ENCODE peak calls at places on chromosomes 13 and 19, in four cellular contexts. X, F, J and A are unnamed samples.

GRCh38 chr13:43755844-43756243 is 30.9 kb downstream of the ENOX1 start:
- DNase-seq in X (no peak), F (no peak), J (no peak), A (no peak)

GRCh38 chr13:41696163-41697003 is 239.0 kb downstream of the RGCC start:
- DNase-seq in X (no peak), F (peak; percentile 2), J (peak; percentile 61), A (peak; percentile 32)

GRCh38 chr13:109955598-109955997 is 169.2 kb upstream of the IRS2 start:
- DNase-seq in X (no peak), F (peak; percentile 3), J (no peak), A (no peak)

GRCh38 chr19:3575260-3575741 is 2.6 kb downstream of the HMG20B start:
- DNase-seq in X (no peak), F (peak; percentile 55), J (no peak), A (no peak)

GRCh38 chr13:112112534-112113276 is 45.8 kb downstream of the SOX1 start:
- DNase-seq in X (no peak), F (no peak), J (no peak), A (no peak)

GRCh38 chr13:70310720-70311119 is 202.5 kb upstream of the KLHL1 start:
- DNase-seq in X (no peak), F (peak; percentile 58), J (peak; percentile 26), A (peak; percentile 15)

GRCh38 chr13:84400711-84401110 is 518.4 kb upstream of the SLITRK1 start:
- DNase-seq in X (no peak), F (no peak), J (no peak), A (no peak)

GRCh38 chr19:31316201-31316951 is 32.9 kb downstream of the TSHZ3 start:
- DNase-seq in X (no peak), F (no peak), J (no peak), A (peak; percentile 54)

GRCh38 chr13:109159650-109160309 is 530.4 kb downstream of the MYO16 start:
- DNase-seq in X (no peak), F (no peak), J (no peak), A (no peak)

GRCh38 chr13:102597029-102598015 is 536 bp downstream of the TPP2 start:
- DNase-seq in X (no peak), F (no peak), J (no peak), A (no peak)

GRCh38 chr19:39223703-39224279 is 19.7 kb upstream of the SYCN start:
- DNase-seq in X (no peak), F (no peak), J (no peak), A (no peak)

GRCh38 chr19:16400911-16401675 is 70.7 kb downstream of the EPS15L1 start:
- DNase-seq in X (no peak), F (no peak), J (no peak), A (no peak)

GRCh38 chr13:110416131-110416584 is 109.1 kb downstream of the COL4A2 start:
- DNase-seq in X (no peak), F (no peak), J (no peak), A (no peak)

GRCh38 chr13:59745395-59745788 is 418.3 kb downstream of the DIAPH3 start:
- DNase-seq in X (no peak), F (peak; percentile 25), J (no peak), A (no peak)

GRCh38 chr13:48533207-48533499 is 273 bp upstream of the RCBTB2 start:
- DNase-seq in X (no peak), F (no peak), J (no peak), A (no peak)

DNA sequence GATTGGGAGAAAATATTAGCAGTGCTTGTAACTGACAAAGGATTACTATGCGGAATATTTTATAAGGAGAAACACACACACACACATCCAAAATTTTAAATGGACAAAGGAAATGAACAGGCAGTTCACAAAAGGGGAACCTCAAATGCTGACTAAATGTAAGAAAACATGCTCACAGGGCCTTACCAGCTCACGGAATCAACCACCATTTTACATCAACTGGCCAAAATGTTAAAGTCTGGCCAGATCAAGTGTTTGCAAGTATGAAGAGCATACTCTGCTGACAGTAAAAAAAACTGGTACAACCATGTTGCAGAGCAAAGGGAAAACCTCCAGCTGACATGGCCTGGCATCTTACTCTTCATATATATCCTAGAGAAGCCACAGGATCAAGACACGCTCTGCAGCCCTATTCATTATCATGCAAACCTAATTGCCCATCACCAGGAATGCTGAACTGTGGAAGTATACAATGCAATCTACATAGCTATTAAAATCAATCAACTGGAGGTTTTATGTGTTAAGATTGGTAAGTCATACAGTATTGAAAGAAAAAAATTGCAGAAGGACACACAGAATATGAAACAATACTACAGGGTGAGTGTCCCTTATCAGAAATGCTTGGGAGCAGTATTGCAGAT is 124.4 kb downstream of the RNF17 start:
- DNase-seq in X (peak; percentile 45), F (no peak), J (no peak), A (no peak)
- TF ChIP-seq YY1 in X (peak; percentile 74), F (no peak), J (no peak), A (no peak)

GRCh38 chr13:98556968-98557591 is 19.8 kb downstream of the STK24 start:
- DNase-seq in X (no peak), F (no peak), J (no peak), A (no peak)
- H3K9ac ChIP-seq in X (no peak overlapping the region), F (no peak overlapping the region), J (no peak overlapping the region), A (no peak overlapping the region)

DNA sequence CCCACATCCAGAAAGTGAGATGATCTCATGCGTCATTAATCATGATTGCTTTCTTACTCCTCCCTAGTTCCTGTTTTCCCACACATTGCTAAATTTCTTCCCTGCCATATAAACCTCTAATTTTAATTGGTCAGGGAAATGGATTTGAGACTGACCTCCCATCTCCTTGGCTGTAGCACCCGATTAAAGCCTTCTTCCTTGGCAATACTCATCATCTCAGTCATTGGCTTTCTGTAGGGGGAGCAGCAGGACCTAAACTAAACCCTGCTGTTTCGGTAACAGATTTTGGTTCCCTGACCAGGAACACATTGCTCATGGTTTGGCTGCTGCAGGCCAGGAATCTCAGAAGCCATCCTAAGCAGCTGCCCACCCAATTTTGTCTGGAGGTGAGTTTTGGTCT is 61.7 kb downstream of the SPRYD7 start:
- DNase-seq in X (no peak), F (no peak), J (no peak), A (no peak)
- H3K4me3 ChIP-seq in X (no peak overlapping the region), F (no peak overlapping the region), J (no peak overlapping the region), A (no peak overlapping the region)

DNA sequence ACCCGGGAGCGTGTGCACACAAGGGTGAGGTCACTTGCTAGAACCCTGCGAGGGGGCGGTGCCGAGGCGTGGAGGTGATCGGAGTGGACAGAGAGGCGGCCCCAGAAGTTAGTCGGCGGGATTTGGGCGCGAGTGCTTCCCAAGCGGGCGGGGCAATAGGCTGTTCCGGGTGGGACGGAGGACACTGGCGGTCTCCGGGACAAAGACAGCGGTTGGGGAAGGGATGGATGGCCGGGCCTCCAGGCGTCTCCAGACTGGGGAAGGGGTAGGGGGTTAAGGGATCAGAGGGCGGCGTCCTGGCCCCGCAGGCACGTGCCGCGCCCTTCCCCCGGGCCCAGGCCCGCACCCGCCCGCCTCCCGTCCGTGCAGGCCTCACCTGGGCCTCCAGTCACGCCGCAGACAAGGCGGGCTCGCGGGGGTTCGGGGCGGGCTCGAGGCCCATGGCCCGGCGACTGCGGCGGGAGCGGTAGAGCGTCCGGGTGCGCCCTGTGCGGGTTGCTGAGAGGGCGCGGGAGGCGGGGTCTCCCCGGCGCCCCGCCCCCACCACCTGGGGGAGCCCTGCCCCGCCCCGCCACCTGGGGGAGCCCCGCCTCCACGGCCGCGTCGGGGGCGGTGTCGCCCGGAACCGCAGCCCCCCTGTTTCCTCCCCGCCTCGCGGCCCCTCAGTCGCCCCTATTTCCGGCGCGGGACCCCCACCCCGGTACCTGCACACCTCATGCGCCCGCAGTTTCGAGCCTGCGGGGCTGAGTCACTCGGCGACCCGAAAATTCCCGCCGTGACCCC is at the start of gene LPAR2:
- DNase-seq in X (no peak), F (no peak), J (peak; percentile 24), A (no peak)
- TF ChIP-seq YY1 in X (no peak), F (no peak), J (no peak), A (no peak)

GRCh38 chr19:17504030-17504429 is 7.4 kb upstream of the PGLS start:
- DNase-seq in X (no peak), F (no peak), J (no peak), A (no peak)
- H3K9ac ChIP-seq in X (no peak overlapping the region), F (no peak overlapping the region), J (no peak overlapping the region), A (no peak overlapping the region)

DNA sequence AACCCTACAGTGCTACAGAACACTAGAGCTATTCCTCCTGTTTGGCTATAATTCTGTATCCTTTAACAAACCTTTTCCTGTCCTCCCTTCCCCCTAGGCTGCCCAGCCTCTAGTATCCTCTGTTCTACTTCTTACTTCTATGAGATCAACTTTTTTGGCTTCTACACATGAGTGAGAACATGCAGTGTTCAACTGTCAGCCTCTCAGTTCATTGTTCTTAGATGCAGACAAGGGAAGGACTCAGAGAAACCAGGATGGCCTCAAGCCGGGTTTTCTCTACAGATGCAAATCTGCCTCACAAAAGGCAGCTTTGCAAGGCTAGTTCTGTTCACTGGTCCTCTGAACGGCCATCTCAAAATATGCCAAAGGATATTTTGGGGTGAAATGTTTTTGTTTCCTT is 18.4 kb downstream of the AMER2 start:
- DNase-seq in X (no peak), F (no peak), J (no peak), A (peak; percentile 70)
- H3K4me3 ChIP-seq in X (no peak overlapping the region), F (no peak overlapping the region), J (no peak overlapping the region), A (no peak overlapping the region)

GRCh38 chr13:97809576-97809975 is 143.9 kb upstream of the IPO5 start:
- DNase-seq in X (no peak), F (no peak), J (no peak), A (no peak)
- TF ChIP-seq YY1 in X (no peak), F (no peak), J (no peak), A (no peak)

GRCh38 chr19:14786421-14786851 is 8.1 kb upstream of the ADGRE2 start:
- DNase-seq in X (no peak), F (no peak), J (no peak), A (peak; percentile 49)
- H3K9ac ChIP-seq in X (no peak overlapping the region), F (no peak overlapping the region), J (no peak overlapping the region), A (peak overlapping the region; percentile 54)